ENCODE peak calls at places on chromosomes 12 and 14, in six cellular contexts. One of them, this sample, is unnamed.

GRCh38 chr14:24428628-24429394 is 657 bp downstream of the CBLN3 start:
- DNase-seq in OCI-LY7: no peak
- DNase-seq in cardiac muscle cell: no peak
- DNase-seq in NT2/D1: no peak
- DNase-seq in choroid plexus epithelial cell: no peak
- DNase-seq in mammary epithelial cell: no peak
- DNase-seq in this sample: peak

GRCh38 chr12:106226884-106227640 is 20.8 kb downstream of the CKAP4 start:
- DNase-seq in OCI-LY7: peak
- DNase-seq in cardiac muscle cell: peak
- DNase-seq in NT2/D1: peak
- DNase-seq in choroid plexus epithelial cell: peak
- DNase-seq in mammary epithelial cell: peak
- DNase-seq in this sample: peak

GRCh38 chr12:105671720-105672119 is 341.2 kb downstream of the C12orf75 start:
- DNase-seq in OCI-LY7: no peak
- DNase-seq in cardiac muscle cell: no peak
- DNase-seq in NT2/D1: no peak
- DNase-seq in choroid plexus epithelial cell: no peak
- DNase-seq in mammary epithelial cell: no peak
- DNase-seq in this sample: no peak

GRCh38 chr14:105136401-105137322 is 31.9 kb downstream of the JAG2 start:
- DNase-seq in OCI-LY7: no peak
- DNase-seq in cardiac muscle cell: no peak
- DNase-seq in NT2/D1: no peak
- DNase-seq in choroid plexus epithelial cell: no peak
- DNase-seq in mammary epithelial cell: no peak
- DNase-seq in this sample: no peak

GRCh38 chr12:109731806-109732205 is 18.2 kb downstream of the FAM222A start:
- DNase-seq in OCI-LY7: no peak
- DNase-seq in cardiac muscle cell: no peak
- DNase-seq in NT2/D1: no peak
- DNase-seq in choroid plexus epithelial cell: no peak
- DNase-seq in mammary epithelial cell: no peak
- DNase-seq in this sample: no peak

GRCh38 chr14:103109789-103110415 is 13.4 kb upstream of the TNFAIP2 start:
- DNase-seq in OCI-LY7: no peak
- DNase-seq in cardiac muscle cell: no peak
- DNase-seq in NT2/D1: no peak
- DNase-seq in choroid plexus epithelial cell: peak
- DNase-seq in mammary epithelial cell: no peak
- DNase-seq in this sample: peak

GRCh38 chr12:72330291-72330690 is 58.1 kb downstream of the TRHDE start:
- DNase-seq in OCI-LY7: no peak
- DNase-seq in cardiac muscle cell: peak
- DNase-seq in NT2/D1: no peak
- DNase-seq in choroid plexus epithelial cell: peak
- DNase-seq in mammary epithelial cell: no peak
- DNase-seq in this sample: peak

GRCh38 chr14:39102265-39102968 is 618 bp downstream of the SEC23A start:
- DNase-seq in OCI-LY7: no peak
- DNase-seq in cardiac muscle cell: no peak
- DNase-seq in NT2/D1: no peak
- DNase-seq in choroid plexus epithelial cell: peak
- DNase-seq in mammary epithelial cell: peak
- DNase-seq in this sample: peak

GRCh38 chr14:92924247-92924646 is 1.3 kb downstream of the CHGA start:
- DNase-seq in OCI-LY7: peak
- DNase-seq in cardiac muscle cell: no peak
- DNase-seq in NT2/D1: no peak
- DNase-seq in choroid plexus epithelial cell: no peak
- DNase-seq in mammary epithelial cell: no peak
- DNase-seq in this sample: peak

GRCh38 chr12:62379026-62379722 is 87.5 kb upstream of the MON2 start:
- DNase-seq in OCI-LY7: no peak
- DNase-seq in cardiac muscle cell: no peak
- DNase-seq in NT2/D1: no peak
- DNase-seq in choroid plexus epithelial cell: peak
- DNase-seq in mammary epithelial cell: no peak
- DNase-seq in this sample: no peak

GRCh38 chr12:74963867-74964331 is 245.7 kb downstream of the KCNC2 start:
- DNase-seq in OCI-LY7: no peak
- DNase-seq in cardiac muscle cell: no peak
- DNase-seq in NT2/D1: no peak
- DNase-seq in choroid plexus epithelial cell: no peak
- DNase-seq in mammary epithelial cell: no peak
- DNase-seq in this sample: no peak

GRCh38 chr12:132359971-132360370 is 30.6 kb upstream of the GALNT9 start:
- DNase-seq in OCI-LY7: no peak
- DNase-seq in cardiac muscle cell: no peak
- DNase-seq in NT2/D1: no peak
- DNase-seq in choroid plexus epithelial cell: no peak
- DNase-seq in mammary epithelial cell: no peak
- DNase-seq in this sample: no peak

GRCh38 chr14:80585506-80585835 is 356.1 kb downstream of the CEP128 start:
- DNase-seq in OCI-LY7: no peak
- DNase-seq in cardiac muscle cell: peak
- DNase-seq in NT2/D1: no peak
- DNase-seq in choroid plexus epithelial cell: peak
- DNase-seq in mammary epithelial cell: no peak
- DNase-seq in this sample: no peak

GRCh38 chr12:132309162-132310086 is 20.0 kb downstream of the GALNT9 start:
- DNase-seq in OCI-LY7: no peak
- DNase-seq in cardiac muscle cell: no peak
- DNase-seq in NT2/D1: no peak
- DNase-seq in choroid plexus epithelial cell: no peak
- DNase-seq in mammary epithelial cell: no peak
- DNase-seq in this sample: no peak

GRCh38 chr12:72729451-72730010 is 457.4 kb downstream of the TRHDE start:
- DNase-seq in OCI-LY7: no peak
- DNase-seq in cardiac muscle cell: no peak
- DNase-seq in NT2/D1: no peak
- DNase-seq in choroid plexus epithelial cell: no peak
- DNase-seq in mammary epithelial cell: no peak
- DNase-seq in this sample: no peak

GRCh38 chr12:76020731-76021672 is 10.6 kb downstream of the PHLDA1 start:
- DNase-seq in OCI-LY7: no peak
- DNase-seq in cardiac muscle cell: no peak
- DNase-seq in NT2/D1: no peak
- DNase-seq in choroid plexus epithelial cell: peak
- DNase-seq in mammary epithelial cell: peak
- DNase-seq in this sample: peak

GRCh38 chr12:78121969-78122610 is 291.4 kb downstream of the NAV3 start:
- DNase-seq in OCI-LY7: no peak
- DNase-seq in cardiac muscle cell: no peak
- DNase-seq in NT2/D1: no peak
- DNase-seq in choroid plexus epithelial cell: peak
- DNase-seq in mammary epithelial cell: no peak
- DNase-seq in this sample: no peak

GRCh38 chr12:12441891-12442461 is 85.1 kb downstream of the BORCS5 start:
- DNase-seq in OCI-LY7: no peak
- DNase-seq in cardiac muscle cell: peak
- DNase-seq in NT2/D1: no peak
- DNase-seq in choroid plexus epithelial cell: peak
- DNase-seq in mammary epithelial cell: peak
- DNase-seq in this sample: no peak

GRCh38 chr12:120674172-120674571 is 12.8 kb upstream of the MLEC start:
- DNase-seq in OCI-LY7: peak
- DNase-seq in cardiac muscle cell: no peak
- DNase-seq in NT2/D1: no peak
- DNase-seq in choroid plexus epithelial cell: no peak
- DNase-seq in mammary epithelial cell: no peak
- DNase-seq in this sample: no peak

GRCh38 chr12:29229937-29230336 is 80.9 kb downstream of the FAR2 start:
- DNase-seq in OCI-LY7: no peak
- DNase-seq in cardiac muscle cell: no peak
- DNase-seq in NT2/D1: no peak
- DNase-seq in choroid plexus epithelial cell: no peak
- DNase-seq in mammary epithelial cell: no peak
- DNase-seq in this sample: no peak

GRCh38 chr14:95137164-95137803 is 20.0 kb downstream of the DICER1 start:
- DNase-seq in OCI-LY7: no peak
- DNase-seq in cardiac muscle cell: no peak
- DNase-seq in NT2/D1: no peak
- DNase-seq in choroid plexus epithelial cell: no peak
- DNase-seq in mammary epithelial cell: no peak
- DNase-seq in this sample: no peak

GRCh38 chr12:124861492-124861891 is 2.2 kb downstream of the SCARB1 start:
- DNase-seq in OCI-LY7: no peak
- DNase-seq in cardiac muscle cell: no peak
- DNase-seq in NT2/D1: no peak
- DNase-seq in choroid plexus epithelial cell: peak
- DNase-seq in mammary epithelial cell: peak
- DNase-seq in this sample: peak

GRCh38 chr14:70976591-70976990 is 69.3 kb downstream of the PCNX1 start:
- DNase-seq in OCI-LY7: no peak
- DNase-seq in cardiac muscle cell: no peak
- DNase-seq in NT2/D1: no peak
- DNase-seq in choroid plexus epithelial cell: no peak
- DNase-seq in mammary epithelial cell: no peak
- DNase-seq in this sample: no peak

DNA sequence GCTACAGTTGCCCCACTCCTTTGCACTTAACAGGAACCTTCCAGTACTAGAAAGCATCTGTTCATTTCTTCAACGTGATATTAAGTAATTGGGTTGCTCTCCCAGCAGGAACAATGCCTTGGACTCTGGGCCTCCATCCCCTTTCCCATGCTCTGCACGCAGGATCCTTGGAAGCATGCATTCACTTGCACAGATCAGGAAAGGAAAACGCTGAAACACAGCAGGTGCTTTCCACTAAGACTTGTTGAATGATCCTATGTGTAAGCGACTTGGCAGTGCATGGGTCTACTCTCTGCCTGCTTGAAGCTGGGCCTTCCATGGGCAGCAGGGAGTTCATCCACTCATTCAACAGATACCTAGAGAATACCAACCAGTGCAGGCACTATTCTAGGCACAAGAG is 2.3 kb downstream of the LTBP2 start:
- DNase-seq in OCI-LY7: no peak
- DNase-seq in cardiac muscle cell: no peak
- DNase-seq in NT2/D1: no peak
- DNase-seq in choroid plexus epithelial cell: peak
- DNase-seq in mammary epithelial cell: peak
- DNase-seq in this sample: no peak
- H3K4me3 ChIP-seq in OCI-LY7: no peak
- H3K4me3 ChIP-seq in cardiac muscle cell: no peak
- H3K4me3 ChIP-seq in NT2/D1: no peak
- H3K4me3 ChIP-seq in choroid plexus epithelial cell: peak
- H3K4me3 ChIP-seq in mammary epithelial cell: no peak
- H3K4me3 ChIP-seq in this sample: no peak

GRCh38 chr12:14803830-14804160 is 325 bp downstream of the C12orf60 start:
- DNase-seq in OCI-LY7: no peak
- DNase-seq in cardiac muscle cell: no peak
- DNase-seq in NT2/D1: no peak
- DNase-seq in choroid plexus epithelial cell: no peak
- DNase-seq in mammary epithelial cell: no peak
- DNase-seq in this sample: no peak
- H3K4me3 ChIP-seq in OCI-LY7: peak
- H3K4me3 ChIP-seq in cardiac muscle cell: peak
- H3K4me3 ChIP-seq in NT2/D1: peak
- H3K4me3 ChIP-seq in choroid plexus epithelial cell: peak
- H3K4me3 ChIP-seq in mammary epithelial cell: peak
- H3K4me3 ChIP-seq in this sample: peak

GRCh38 chr14:76268013-76268376 is 107.9 kb upstream of the ESRRB start:
- DNase-seq in OCI-LY7: no peak
- DNase-seq in cardiac muscle cell: no peak
- DNase-seq in NT2/D1: no peak
- DNase-seq in choroid plexus epithelial cell: no peak
- DNase-seq in mammary epithelial cell: no peak
- DNase-seq in this sample: no peak
- H3K4me3 ChIP-seq in OCI-LY7: no peak
- H3K4me3 ChIP-seq in cardiac muscle cell: no peak
- H3K4me3 ChIP-seq in NT2/D1: no peak
- H3K4me3 ChIP-seq in choroid plexus epithelial cell: peak
- H3K4me3 ChIP-seq in mammary epithelial cell: peak
- H3K4me3 ChIP-seq in this sample: peak

GRCh38 chr12:80512781-80513180 is 68.7 kb downstream of the PTPRQ start:
- DNase-seq in OCI-LY7: no peak
- DNase-seq in cardiac muscle cell: no peak
- DNase-seq in NT2/D1: no peak
- DNase-seq in choroid plexus epithelial cell: no peak
- DNase-seq in mammary epithelial cell: no peak
- DNase-seq in this sample: no peak
- H3K4me3 ChIP-seq in OCI-LY7: no peak
- H3K4me3 ChIP-seq in cardiac muscle cell: no peak
- H3K4me3 ChIP-seq in NT2/D1: no peak
- H3K4me3 ChIP-seq in choroid plexus epithelial cell: no peak
- H3K4me3 ChIP-seq in mammary epithelial cell: no peak
- H3K4me3 ChIP-seq in this sample: no peak

This sample was measured in mesendoderm.